ENCODE peak calls at places on chromosomes 13 and 19, in nine cellular contexts. J is mesenchymal stem cell; B is left ventricle myocardium inferior; K is DND-41; O is CD4-positive, CD25-positive, alpha-beta regulatory T cell; L is GM23338; R is heart right ventricle; X is breast epithelium; C is mammary epithelial cell. W is an unnamed sample.

GRCh38 chr19:7934766-7935165 is 8.7 kb downstream of the TIMM44 start:
- DNase-seq in J (no peak), B (no peak), K (no peak), O (no peak), L (no peak), R (no peak), X (no peak), C (no peak), W (no peak)

GRCh38 chr19:57886046-57886445 is 2.8 kb downstream of the ZNF814 start:
- DNase-seq in J (no peak), B (no peak), K (no peak), O (no peak), L (peak; percentile 42), R (no peak), X (no peak), C (no peak), W (no peak)

GRCh38 chr13:74930402-74931165 is 551.4 kb downstream of the TBC1D4 start:
- DNase-seq in J (peak; percentile 13), B (no peak), K (no peak), O (no peak), L (no peak), R (no peak), X (no peak), C (peak; percentile 77), W (no peak)

GRCh38 chr19:14149509-14149994 is 13.2 kb upstream of the ASF1B start:
- DNase-seq in J (no peak), B (peak; percentile 85), K (peak; percentile 31), O (peak; percentile 87), L (peak; percentile 28), R (peak; percentile 87), X (peak; percentile 67), C (no peak), W (peak; percentile 89)

GRCh38 chr19:39841041-39841440 is 5.1 kb downstream of the FBL start:
- DNase-seq in J (no peak), B (no peak), K (no peak), O (no peak), L (no peak), R (no peak), X (no peak), C (no peak), W (no peak)

GRCh38 chr19:11200015-11200574 is 2.8 kb upstream of the KANK2 start:
- DNase-seq in J (no peak), B (no peak), K (no peak), O (no peak), L (no peak), R (no peak), X (no peak), C (no peak), W (no peak)

GRCh38 chr19:45809643-45810159 is 5.4 kb downstream of the RSPH6A start:
- DNase-seq in J (peak; percentile 86), B (no peak), K (peak; percentile 81), O (peak; percentile 34), L (peak; percentile 77), R (no peak), X (no peak), C (peak; percentile 45), W (no peak)

GRCh38 chr19:863305-863620 is 3.8 kb downstream of the CFD start:
- DNase-seq in J (no peak), B (no peak), K (no peak), O (no peak), L (no peak), R (no peak), X (no peak), C (no peak), W (no peak)

GRCh38 chr19:38840583-38840968 is 9.0 kb upstream of the ECH1 start:
- DNase-seq in J (no peak), B (no peak), K (no peak), O (no peak), L (no peak), R (no peak), X (no peak), C (no peak), W (no peak)

GRCh38 chr13:114076329-114076761 is 56.1 kb downstream of the RASA3 start:
- DNase-seq in J (no peak), B (no peak), K (no peak), O (no peak), L (no peak), R (no peak), X (peak; percentile 43), C (no peak), W (peak; percentile 29)

GRCh38 chr13:114074671-114075315 is 57.6 kb downstream of the RASA3 start:
- DNase-seq in J (no peak), B (no peak), K (no peak), O (no peak), L (no peak), R (no peak), X (peak; percentile 33), C (no peak), W (no peak)

GRCh38 chr13:114077938-114078335 is 54.5 kb downstream of the RASA3 start:
- DNase-seq in J (peak; percentile 79), B (no peak), K (no peak), O (no peak), L (peak; percentile 53), R (no peak), X (no peak), C (no peak), W (no peak)

GRCh38 chr13:114078501-114079451 is 53.6 kb downstream of the RASA3 start:
- DNase-seq in J (peak; percentile 66), B (peak; percentile 67), K (no peak), O (no peak), L (no peak), R (no peak), X (peak; percentile 49), C (peak; percentile 77), W (peak; percentile 65)

DNA sequence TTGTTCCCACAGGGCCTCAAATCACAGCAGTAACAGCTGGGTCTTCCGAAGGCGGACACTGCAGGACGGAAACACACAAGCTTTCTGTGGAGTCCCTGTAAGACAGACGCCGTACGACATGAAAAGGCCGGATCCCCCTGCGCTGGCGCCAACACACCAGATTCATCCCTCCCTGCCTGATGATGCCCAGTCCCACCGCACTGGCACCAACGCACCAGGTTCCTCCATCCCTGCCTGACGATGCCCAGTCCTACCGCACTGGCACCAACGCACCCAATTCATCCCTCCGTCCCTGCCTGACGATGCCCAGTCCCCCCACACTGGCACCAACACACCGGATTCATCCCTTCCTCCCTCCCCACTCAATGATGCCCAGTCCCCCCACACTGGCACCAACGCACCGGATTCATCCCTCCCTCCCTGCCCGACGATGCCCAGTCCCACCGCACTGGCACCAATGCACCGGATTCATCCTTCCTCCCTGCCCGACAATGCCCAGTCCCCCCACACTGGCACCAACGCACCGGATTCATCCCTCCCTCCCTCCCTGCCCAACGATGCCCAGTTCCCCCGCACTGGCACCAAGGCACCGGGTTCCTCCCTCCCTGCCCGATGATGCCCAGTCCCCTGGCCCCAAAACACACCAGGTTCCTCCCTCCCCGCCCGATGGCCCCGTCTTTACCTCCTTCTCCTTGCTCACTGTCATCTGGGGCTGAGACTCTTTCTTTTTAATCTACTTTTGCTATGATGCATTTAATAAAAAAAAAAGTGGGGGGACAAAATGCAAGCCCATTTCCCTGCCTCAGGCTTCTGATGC is 55.1 kb downstream of the RASA3 start:
- DNase-seq in J (no peak), B (no peak), K (no peak), O (no peak), L (no peak), R (no peak), X (peak; percentile 51), C (no peak), W (peak; percentile 30)
- H3K27ac ChIP-seq in J (no peak overlapping the region), B (no peak overlapping the region), K (no peak overlapping the region), O (peak overlapping the region; percentile 51), L (no peak overlapping the region), R (no peak overlapping the region), X (no peak overlapping the region), C (no peak overlapping the region), W (no peak overlapping the region)

DNA sequence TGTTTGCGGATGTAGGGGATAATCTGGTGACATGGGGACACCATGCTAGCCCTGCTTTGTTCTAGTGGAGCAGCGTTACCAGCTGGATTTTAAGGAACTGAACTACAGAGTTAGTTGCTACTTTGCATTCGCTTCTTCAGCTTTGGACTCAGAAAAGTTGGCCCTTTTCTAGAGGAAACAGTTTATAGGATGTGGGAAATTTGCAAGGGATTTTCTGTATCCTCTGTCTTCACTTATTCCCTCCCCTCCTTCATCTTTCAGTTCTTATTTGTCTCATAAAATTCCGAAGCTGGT is 2.1 kb downstream of the GATAD2A start:
- DNase-seq in J (no peak), B (no peak), K (no peak), O (no peak), L (no peak), R (no peak), X (no peak), C (no peak), W (no peak)
- H3K4me1 ChIP-seq in J (peaks cover 21% of the 10 kb centered on the region), B (peaks cover 81% of the 10 kb centered on the region), K (peaks cover 48% of the 10 kb centered on the region), O (peaks cover 59% of the 10 kb centered on the region), L (peaks cover 46% of the 10 kb centered on the region), R (peaks cover 70% of the 10 kb centered on the region), X (peaks cover 5% of the 10 kb centered on the region), C (peaks cover 46% of the 10 kb centered on the region), W (peaks cover 9% of the 10 kb centered on the region)

GRCh38 chr19:3607398-3608078 is 863 bp upstream of the TBXA2R start:
- DNase-seq in J (peak; percentile 45), B (peak; percentile 72), K (no peak), O (no peak), L (peak; percentile 81), R (peak; percentile 73), X (no peak), C (no peak), W (peak; percentile 88)

GRCh38 chr19:3608079-3608641 is 1.5 kb upstream of the TBXA2R start:
- DNase-seq in J (no peak), B (no peak), K (no peak), O (no peak), L (no peak), R (no peak), X (no peak), C (no peak), W (no peak)

GRCh38 chr19:3605770-3606169 is 905 bp downstream of the TBXA2R start:
- DNase-seq in J (no peak), B (no peak), K (no peak), O (no peak), L (no peak), R (no peak), X (no peak), C (no peak), W (no peak)

GRCh38 chr19:3606174-3606689 is 443 bp downstream of the TBXA2R start:
- DNase-seq in J (no peak), B (no peak), K (no peak), O (peak; percentile 51), L (peak; percentile 65), R (no peak), X (peak; percentile 76), C (no peak), W (peak; percentile 80)

DNA sequence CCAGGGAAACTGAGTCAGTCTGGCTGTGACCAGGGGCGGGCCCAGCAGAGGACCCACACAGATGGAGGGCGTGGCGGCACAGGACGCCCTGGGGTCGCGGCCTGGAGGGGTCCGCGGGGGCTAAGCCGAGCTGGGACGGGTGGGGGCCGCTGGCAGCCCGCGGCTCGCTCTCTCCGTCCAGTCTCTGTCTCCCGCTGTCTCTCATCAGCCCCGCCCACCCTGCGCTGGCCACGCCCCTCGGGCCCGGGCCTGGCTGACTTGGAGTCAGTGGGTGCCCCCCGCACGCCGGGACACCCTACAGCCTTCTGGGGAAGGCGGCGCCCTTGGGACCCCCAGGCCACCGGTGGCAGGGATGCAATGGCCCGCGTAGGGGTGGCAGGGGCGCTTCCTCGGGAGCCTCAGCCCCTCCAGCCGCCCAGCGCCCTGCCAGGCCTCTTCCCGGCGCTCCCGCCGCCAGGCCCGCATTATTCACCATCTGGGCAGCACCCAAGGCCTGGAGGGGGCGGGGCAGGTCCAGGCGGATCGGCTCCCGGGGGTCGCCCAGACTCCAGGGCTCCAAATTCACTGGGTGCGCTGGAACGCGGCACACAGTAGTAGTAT is at the start of gene TBXA2R:
- DNase-seq in J (peak; percentile 75), B (peak; percentile 81), K (no peak), O (peak; percentile 20), L (peak; percentile 63), R (peak; percentile 84), X (no peak), C (no peak), W (peak; percentile 90)
- H3K27ac ChIP-seq in J (peak within 1 kb of the TSS; percentile 76), B (peak within 1 kb of the TSS; percentile 92), K (no peak within 1 kb of the TSS), O (no peak within 1 kb of the TSS), L (no peak within 1 kb of the TSS), R (peak within 1 kb of the TSS; percentile 92), X (peak within 1 kb of the TSS; percentile 60), C (no peak within 1 kb of the TSS), W (peak within 1 kb of the TSS; percentile 65)

GRCh38 chr19:55611300-55611982 is 6.0 kb downstream of the ZNF865 start:
- DNase-seq in J (no peak), B (no peak), K (no peak), O (no peak), L (no peak), R (no peak), X (no peak), C (no peak), W (no peak)
- H3K4me1 ChIP-seq in J (peaks cover 9% of the 10 kb centered on the region), B (peaks cover 51% of the 10 kb centered on the region), K (peaks cover 19% of the 10 kb centered on the region), O (peaks cover 5% of the 10 kb centered on the region), L (peaks cover 3% of the 10 kb centered on the region), R (peaks cover 43% of the 10 kb centered on the region), X (no peaks in the 10 kb centered on the region), C (peaks cover 12% of the 10 kb centered on the region), W (no peaks in the 10 kb centered on the region)